ENCODE peak calls at places on chromosomes 16 and 17, in nine cellular contexts. V is AML-193; O is uterus; W is kidney tubule cell; N is HEK293T; P is cerebellum; B is ELR; U is stimulated activated CD4-positive, alpha-beta T cell treated with anti-CD3 and anti-CD28 coated beads, Interleukin-1b, Interleukin-23, amount 100 ng/mL, for 4 hours; C is omental fat pad. S is an unnamed sample.

GRCh38 chr17:10702574-10702973 is 5.2 kb downstream of the ADPRM start:
- DNase-seq in B (peak), W (peak), V (no peak), O (no peak), P (no peak), U (no peak), C (no peak), N (no peak), S (no peak)

GRCh38 chr17:50372708-50373556 is at the start of the genes EME1 and MRPL27:
- DNase-seq in B (peak), C (peak), W (peak), O (peak), N (peak), V (peak), U (peak), P (peak), S (peak)

GRCh38 chr16:57137566-57138273 is 45.3 kb downstream of the CPNE2 start:
- DNase-seq in N (no peak), P (no peak), V (no peak), B (no peak), C (no peak), O (no peak), U (no peak), W (no peak), S (no peak)

GRCh38 chr16:24036614-24037013 is 200.8 kb downstream of the PRKCB start:
- DNase-seq in C (no peak), N (peak), P (peak), V (no peak), U (no peak), O (no peak), W (peak), B (peak), S (peak)

GRCh38 chr17:34584805-34585416 is 5.5 kb downstream of the TMEM132E start:
- DNase-seq in U (no peak), C (no peak), O (no peak), W (peak), V (peak), B (peak), N (no peak), P (peak), S (no peak)

GRCh38 chr17:19308398-19308797 is 54.1 kb downstream of the B9D1 start:
- DNase-seq in B (no peak), O (no peak), C (no peak), W (no peak), P (no peak), N (no peak), U (no peak), V (peak), S (no peak)

GRCh38 chr16:84156342-84156784 is 11.3 kb downstream of the DNAAF1 start:
- DNase-seq in C (no peak), P (no peak), B (peak), W (peak), V (no peak), O (no peak), N (no peak), U (no peak), S (no peak)

GRCh38 chr16:3963203-3963602 is 82.7 kb upstream of the CREBBP start:
- DNase-seq in N (no peak), V (no peak), P (no peak), B (no peak), U (no peak), C (no peak), O (no peak), W (no peak), S (no peak)

GRCh38 chr16:65394306-65394705 is 272.4 kb upstream of the CDH11 start:
- DNase-seq in N (no peak), O (no peak), V (no peak), W (no peak), P (no peak), B (no peak), U (no peak), C (no peak), S (no peak)

GRCh38 chr16:70553175-70553574 is 29.6 kb downstream of the SF3B3 start:
- DNase-seq in P (no peak), U (no peak), V (no peak), N (no peak), O (no peak), C (no peak), W (no peak), B (peak), S (no peak)

GRCh38 chr16:89711601-89712475 is 8.9 kb downstream of the VPS9D1 start:
- DNase-seq in U (peak), B (peak), N (peak), P (no peak), C (no peak), W (peak), O (no peak), V (peak), S (no peak)

GRCh38 chr17:27381007-27381501 is 75.2 kb upstream of the KSR1 start:
- DNase-seq in W (peak), B (peak), V (peak), U (peak), O (peak), N (peak), P (peak), C (peak), S (no peak)

GRCh38 chr17:62101090-62101489 is 36.0 kb upstream of the MED13 start:
- DNase-seq in U (no peak), N (no peak), P (no peak), V (no peak), C (no peak), B (no peak), W (no peak), O (no peak), S (no peak)

GRCh38 chr16:445566-445965 is 20.1 kb downstream of the RAB11FIP3 start:
- DNase-seq in O (no peak), B (no peak), W (no peak), N (no peak), V (no peak), U (no peak), P (peak), C (no peak), S (no peak)

GRCh38 chr17:48756816-48757215 is 28.3 kb upstream of the HOXB13 start:
- DNase-seq in V (no peak), N (peak), W (no peak), O (no peak), C (no peak), B (no peak), P (no peak), U (no peak), S (no peak)

GRCh38 chr16:53821957-53822625 is 118.1 kb downstream of the FTO start:
- DNase-seq in O (no peak), U (no peak), W (peak), P (no peak), V (no peak), B (peak), C (no peak), N (no peak), S (no peak)

GRCh38 chr16:19860146-19861030 is 24.3 kb downstream of the GPRC5B start:
- DNase-seq in B (peak), W (peak), O (no peak), N (no peak), U (no peak), P (no peak), V (no peak), C (no peak), S (peak)

GRCh38 chr16:56866955-56867830 is 2.2 kb downstream of the SLC12A3 start:
- DNase-seq in O (no peak), U (no peak), N (peak), B (peak), P (peak), V (peak), C (no peak), W (peak), S (no peak)

GRCh38 chr17:66944365-66945203 is 19.9 kb upstream of the CACNG4 start:
- DNase-seq in N (no peak), B (no peak), C (no peak), V (no peak), P (no peak), O (no peak), U (no peak), W (peak), S (no peak)

GRCh38 chr17:2837147-2837561 is 40.9 kb downstream of the RAP1GAP2 start:
- DNase-seq in O (no peak), V (no peak), W (no peak), C (no peak), U (no peak), B (no peak), P (peak), N (no peak), S (no peak)

GRCh38 chr16:1789643-1790045 is 3.9 kb downstream of the IGFALS start:
- DNase-seq in N (no peak), U (no peak), W (no peak), P (no peak), C (no peak), O (peak), B (no peak), V (no peak), S (no peak)

GRCh38 chr16:78390828-78391227 is 291.4 kb downstream of the WWOX start:
- DNase-seq in B (no peak), W (no peak), P (peak), C (no peak), O (no peak), V (no peak), N (no peak), U (no peak), S (no peak)

GRCh38 chr17:53655591-53655990 is 167.1 kb upstream of the KIF2B start:
- DNase-seq in N (no peak), B (peak), V (no peak), C (no peak), O (no peak), U (no peak), W (peak), P (no peak), S (no peak)

GRCh38 chr17:70955441-70955840 is 786.1 kb downstream of the KCNJ2 start:
- DNase-seq in V (no peak), B (no peak), N (no peak), U (no peak), O (no peak), W (no peak), P (no peak), C (no peak), S (no peak)

GRCh38 chr17:3944485-3945388 is 19.5 kb downstream of the ATP2A3 start:
- DNase-seq in C (no peak), B (peak), O (peak), N (peak), P (peak), W (peak), U (peak), V (no peak), S (no peak)

S was measured in C1 segment of cervical spinal cord.